ENCODE peak calls at places on chromosome 5, in five cellular contexts. S is IMR-90, O is neuronal stem cell, K is H1, D is mesenchymal stem cell. Y is an unnamed sample.

GRCh38 chr5:1322036-1322903 is 22.6 kb downstream of the CLPTM1L start:
- DNase-seq in S (no peak), O (no peak), K (no peak), D (no peak), Y (peak)

GRCh38 chr5:135462304-135462703 is 10.2 kb upstream of the TIFAB start:
- DNase-seq in S (peak), O (peak), K (peak), D (peak), Y (peak)

GRCh38 chr5:74127377-74128338 is 501.7 kb downstream of the ARHGEF28 start:
- DNase-seq in S (peak), O (no peak), K (no peak), D (no peak), Y (no peak)

GRCh38 chr5:96177303-96177869 is 215.7 kb upstream of the ELL2 start:
- DNase-seq in S (peak), O (no peak), K (no peak), D (peak), Y (no peak)

GRCh38 chr5:9851458-9851857 is 221.3 kb upstream of the TAS2R1 start:
- DNase-seq in S (peak), O (no peak), K (no peak), D (peak), Y (no peak)

GRCh38 chr5:122163151-122164069 is 34.1 kb downstream of the ZNF474 start:
- DNase-seq in S (peak), O (no peak), K (no peak), D (peak), Y (no peak)

GRCh38 chr5:43313854-43314457 is 744 bp upstream of the HMGCS1 start:
- DNase-seq in S (no peak), O (no peak), K (no peak), D (no peak), Y (peak)

GRCh38 chr5:40334242-40334635 is 345.5 kb upstream of the PTGER4 start:
- DNase-seq in S (no peak), O (no peak), K (no peak), D (no peak), Y (no peak)

GRCh38 chr5:157955541-157956172 is 96.7 kb upstream of the CLINT1 start:
- DNase-seq in S (no peak), O (no peak), K (no peak), D (no peak), Y (no peak)

GRCh38 chr5:144060598-144060997 is 109.9 kb downstream of the YIPF5 start:
- DNase-seq in S (peak), O (no peak), K (no peak), D (no peak), Y (no peak)

GRCh38 chr5:71740015-71740753 is 21.1 kb downstream of the CARTPT start:
- DNase-seq in S (no peak), O (no peak), K (no peak), D (no peak), Y (no peak)

GRCh38 chr5:87122171-87122977 is 145.3 kb upstream of the RASA1 start:
- DNase-seq in S (no peak), O (no peak), K (no peak), D (peak), Y (no peak)

GRCh38 chr5:77847814-77848290 is 71.7 kb upstream of the TBCA start:
- DNase-seq in S (no peak), O (peak), K (no peak), D (peak), Y (peak)

GRCh38 chr5:137498301-137498735 is 808 bp downstream of the SPOCK1 start:
- DNase-seq in S (no peak), O (peak), K (peak), D (no peak), Y (peak)

GRCh38 chr5:122507045-122507444 is 195.0 kb downstream of the SNCAIP start:
- DNase-seq in S (no peak), O (no peak), K (no peak), D (no peak), Y (no peak)

GRCh38 chr5:91283899-91284298 is 99.2 kb downstream of the ARRDC3 start:
- DNase-seq in S (peak), O (no peak), K (no peak), D (peak), Y (no peak)

GRCh38 chr5:38755171-38755570 is 90.6 kb upstream of the OSMR start:
- DNase-seq in S (peak), O (no peak), K (no peak), D (peak), Y (no peak)

GRCh38 chr5:53923969-53924876 is 363.8 kb downstream of the NDUFS4 start:
- DNase-seq in S (peak), O (no peak), K (no peak), D (peak), Y (no peak)

GRCh38 chr5:170755679-170756456 is 27.7 kb upstream of the GABRP start:
- DNase-seq in S (no peak), O (no peak), K (no peak), D (no peak), Y (no peak)

GRCh38 chr5:79611046-79611829 is 1.0 kb upstream of the TENT2 start:
- DNase-seq in S (no peak), O (no peak), K (no peak), D (no peak), Y (no peak)

GRCh38 chr5:29005386-29005785 is 1967.0 kb upstream of the CDH9 start:
- DNase-seq in S (no peak), O (no peak), K (no peak), D (peak), Y (no peak)

GRCh38 chr5:173802670-173803165 is 85.4 kb upstream of the CPEB4 start:
- DNase-seq in S (peak), O (no peak), K (no peak), D (peak), Y (no peak)

GRCh38 chr5:171968512-171968911 is 37.9 kb downstream of the FBXW11 start:
- DNase-seq in S (no peak), O (no peak), K (no peak), D (no peak), Y (no peak)

GRCh38 chr5:134127988-134128647 is 13.6 kb downstream of the TCF7 start:
- DNase-seq in S (no peak), O (no peak), K (no peak), D (no peak), Y (no peak)

GRCh38 chr5:139910901-139911300 is 115.3 kb downstream of the PSD2 start:
- DNase-seq in S (no peak), O (no peak), K (peak), D (no peak), Y (no peak)

GRCh38 chr5:37725185-37725584 is 114.7 kb downstream of the GDNF start:
- DNase-seq in S (no peak), O (no peak), K (no peak), D (no peak), Y (no peak)

DNA sequence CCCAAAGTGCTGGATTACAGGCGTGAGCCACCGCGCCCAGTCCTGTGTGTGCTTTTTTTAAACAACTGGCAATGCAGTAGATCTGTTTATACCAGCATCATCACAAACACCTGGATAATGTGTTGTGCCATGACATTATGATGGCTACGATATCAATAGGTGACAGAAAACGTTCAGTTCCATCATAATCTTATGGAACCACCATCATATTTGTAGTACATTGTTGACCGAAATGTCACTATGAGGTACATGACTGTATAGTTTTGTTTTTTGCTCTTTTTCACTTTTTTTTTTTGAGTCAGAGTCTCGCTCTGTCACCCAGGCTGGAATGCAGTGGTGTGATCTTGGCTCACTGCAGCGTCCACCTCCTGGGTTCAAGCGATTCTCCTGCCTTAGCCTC is 24.4 kb downstream of the ANKRD55 start:
- DNase-seq in S (no peak), O (no peak), K (no peak), D (no peak), Y (no peak)
- H3K14ac ChIP-seq in S (peak), O (no peak), K (no peak), D (no peak), Y (no peak)

GRCh38 chr5:149417714-149418368 is 38.7 kb upstream of the IL17B start:
- DNase-seq in S (no peak), O (no peak), K (no peak), D (peak), Y (no peak)
- H3K14ac ChIP-seq in S (peak), O (no peak), K (no peak), D (no peak), Y (no peak)

GRCh38 chr5:151772868-151773561 is 1.3 kb downstream of the G3BP1 start:
- DNase-seq in S (peak), O (no peak), K (no peak), D (peak), Y (no peak)
- H3K14ac ChIP-seq in S (peak), O (no peak), K (no peak), D (no peak), Y (no peak)

GRCh38 chr5:84474126-84474525 is 89.4 kb upstream of the EDIL3 start:
- DNase-seq in S (no peak), O (no peak), K (no peak), D (no peak), Y (no peak)

GRCh38 chr5:84477485-84477884 is 92.8 kb upstream of the EDIL3 start:
- DNase-seq in S (no peak), O (no peak), K (no peak), D (no peak), Y (no peak)

GRCh38 chr5:84480873-84481637 is 96.4 kb upstream of the EDIL3 start:
- DNase-seq in S (no peak), O (no peak), K (no peak), D (no peak), Y (peak)

DNA sequence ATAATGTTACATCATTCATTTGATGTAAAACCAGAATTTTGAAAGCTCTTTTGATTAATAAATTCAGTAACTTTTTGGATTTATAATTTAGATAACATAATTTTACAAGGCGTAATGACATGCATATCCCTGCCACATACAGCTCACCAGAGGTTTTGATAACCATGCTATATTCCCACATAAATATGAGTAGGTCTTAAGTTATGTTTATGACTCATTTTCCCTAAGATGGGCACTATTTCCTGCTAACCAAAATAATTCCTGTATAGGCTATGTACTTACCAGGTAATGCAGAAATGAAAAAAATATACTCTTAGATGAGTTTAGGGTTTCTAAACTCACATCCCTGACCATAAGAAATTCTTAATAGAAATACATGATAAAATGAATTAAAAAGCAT is 93.9 kb upstream of the EDIL3 start:
- DNase-seq in S (peak), O (no peak), K (no peak), D (no peak), Y (no peak)
- H3K14ac ChIP-seq in S (no peak), O (no peak), K (no peak), D (no peak), Y (no peak)

DNA sequence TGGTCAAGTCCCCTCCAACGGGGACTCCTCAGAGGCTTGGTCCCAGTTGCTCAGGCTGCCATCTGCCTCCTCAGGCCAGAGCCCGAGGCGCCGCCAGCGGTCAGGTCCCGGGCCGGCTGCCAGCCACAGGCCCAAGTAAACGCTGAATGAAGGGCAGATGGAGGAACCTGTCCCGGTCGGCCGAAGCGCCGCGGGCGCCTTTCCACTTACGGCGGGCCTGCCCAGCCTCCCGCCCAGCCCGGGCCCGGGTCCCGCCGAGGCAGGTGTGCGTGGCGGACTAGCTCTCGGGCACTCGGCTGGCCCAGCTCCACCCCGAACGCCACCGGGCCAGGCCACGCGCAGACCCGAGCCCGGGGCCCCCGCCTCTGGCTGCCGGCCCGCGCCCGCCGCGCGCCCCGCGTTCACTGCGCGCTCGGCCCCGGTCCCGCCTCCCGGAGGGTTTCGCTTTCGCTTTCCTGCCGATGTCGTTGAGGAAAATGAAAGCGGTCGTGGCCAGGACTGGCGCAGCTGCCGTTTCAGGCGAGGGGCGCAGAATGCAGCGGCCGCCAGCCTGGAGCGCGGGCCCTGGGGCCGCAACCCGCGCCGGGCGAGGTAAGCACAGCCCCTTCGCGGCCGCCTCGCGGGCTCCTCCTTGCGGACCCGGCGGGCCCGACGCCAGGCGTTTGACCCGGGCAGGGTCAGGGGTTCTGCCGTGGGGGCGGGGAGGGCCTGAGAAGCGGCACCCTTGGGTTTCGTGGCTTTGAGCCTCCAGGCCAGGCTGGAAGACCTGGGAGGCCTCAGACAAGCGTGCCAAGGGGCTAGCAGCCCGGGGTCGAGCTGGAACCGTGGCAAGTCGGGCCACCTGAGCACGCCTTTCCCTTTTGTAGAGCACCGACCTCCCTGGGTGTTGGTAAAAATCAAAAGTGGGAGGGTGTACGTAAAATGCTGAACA is 41.2 kb downstream of the SLC22A5 start:
- DNase-seq in S (peak), O (peak), K (peak), D (peak), Y (peak)
- H3K14ac ChIP-seq in S (peak), O (no peak), K (no peak), D (no peak), Y (peak)

GRCh38 chr5:150638488-150639316 is 1.8 kb upstream of the SYNPO start:
- DNase-seq in S (no peak), O (no peak), K (no peak), D (no peak), Y (no peak)
- H3K14ac ChIP-seq in S (peak), O (no peak), K (no peak), D (no peak), Y (no peak)

GRCh38 chr5:82277987-82278710 is at the start of gene RPS23:
- DNase-seq in S (peak), O (peak), K (peak), D (peak), Y (peak)
- H3K14ac ChIP-seq in S (peak), O (no peak), K (no peak), D (no peak), Y (peak)

GRCh38 chr5:141680751-141681201 is 1.3 kb downstream of the ARAP3 start:
- DNase-seq in S (peak), O (peak), K (peak), D (peak), Y (peak)

GRCh38 chr5:141681695-141682641 is at the start of gene ARAP3:
- DNase-seq in S (peak), O (peak), K (peak), D (peak), Y (peak)

GRCh38 chr5:141683596-141684161 is 1.6 kb upstream of the ARAP3 start:
- DNase-seq in S (no peak), O (no peak), K (no peak), D (peak), Y (no peak)

GRCh38 chr5:141680178-141680577 is 1.9 kb downstream of the ARAP3 start:
- DNase-seq in S (no peak), O (no peak), K (no peak), D (no peak), Y (no peak)

GRCh38 chr5:141681295-141681694 is 735 bp downstream of the ARAP3 start:
- DNase-seq in S (no peak), O (no peak), K (no peak), D (no peak), Y (no peak)
- H3K14ac ChIP-seq in S (peak), O (peak), K (no peak), D (no peak), Y (peak)

DNA sequence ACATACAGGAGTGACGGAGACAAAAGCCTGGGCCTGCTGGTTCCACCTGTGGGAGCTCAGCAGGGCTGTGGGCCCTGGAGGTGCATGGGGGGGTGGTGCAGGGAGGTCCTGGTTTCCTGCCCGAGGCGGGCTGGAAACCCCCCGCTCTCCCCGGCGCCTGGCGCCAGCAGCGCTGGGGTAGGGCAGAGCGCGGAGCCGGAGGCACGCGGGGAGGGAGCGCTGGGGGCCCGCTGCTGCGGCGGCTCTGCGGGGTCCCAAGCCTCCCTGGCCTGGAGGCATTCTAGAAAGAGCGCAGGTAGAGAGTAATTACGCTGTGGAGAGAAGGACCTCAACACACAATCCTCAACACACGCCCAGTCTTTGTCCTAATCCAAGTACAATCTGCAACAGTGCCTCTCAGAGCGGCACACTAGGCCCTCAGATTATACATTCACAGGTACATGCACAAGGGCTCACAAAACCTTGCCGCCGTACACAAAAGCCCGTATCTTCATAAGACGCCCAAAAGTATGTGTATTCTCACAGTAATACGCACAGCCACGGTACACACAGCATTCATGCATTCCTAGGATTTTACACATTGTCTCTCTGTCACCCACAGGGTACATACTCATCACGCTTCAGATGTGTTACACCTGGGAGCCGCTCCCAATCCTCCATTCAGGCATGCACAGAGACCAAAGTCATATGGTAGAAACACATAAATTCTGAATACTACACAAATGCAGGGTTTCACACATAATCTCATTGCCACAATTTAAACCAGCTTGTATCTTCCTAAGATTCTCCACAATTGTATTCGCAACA is 2.1 kb upstream of the HAND1 start:
- DNase-seq in S (no peak), O (no peak), K (peak), D (no peak), Y (peak)
- H3K14ac ChIP-seq in S (no peak), O (no peak), K (no peak), D (no peak), Y (no peak)